ENCODE peak calls at places on chromosomes 3 and 15, in five cellular contexts. U, T, K, I and H are unnamed samples.

GRCh38 chr3:104127830-104128229 is 1238.9 kb upstream of the ALCAM start:
- DNase-seq in T (no peak), U (no peak), I (no peak), K (no peak), H (no peak)

GRCh38 chr3:186354100-186354499 is 7.9 kb downstream of the DGKG start:
- DNase-seq in I (no peak), U (no peak), T (no peak), K (no peak), H (no peak)

GRCh38 chr15:42800731-42801474 is 64.0 kb upstream of the CDAN1 start:
- DNase-seq in U (no peak), I (no peak), T (no peak), K (no peak), H (no peak)

GRCh38 chr15:81939604-81940440 is 106.0 kb downstream of the MEX3B start:
- DNase-seq in I (no peak), T (no peak), U (peak), K (no peak), H (no peak)

GRCh38 chr3:184563569-184563925 is 2.0 kb downstream of the EPHB3 start:
- DNase-seq in U (no peak), K (no peak), T (no peak), I (no peak), H (no peak)

GRCh38 chr15:82079736-82080135 is 33.9 kb upstream of the MEX3B start:
- DNase-seq in T (no peak), U (no peak), K (no peak), I (no peak), H (no peak)

GRCh38 chr15:41561777-41562145 is 2.7 kb downstream of the TYRO3 start:
- DNase-seq in T (no peak), U (no peak), I (peak), K (no peak), H (no peak)

GRCh38 chr15:42286445-42287029 is 13.3 kb upstream of the TMEM87A start:
- DNase-seq in U (no peak), K (no peak), T (no peak), I (no peak), H (no peak)

GRCh38 chr15:63374686-63375520 is 6.7 kb downstream of the CA12 start:
- DNase-seq in T (no peak), K (no peak), I (no peak), U (no peak), H (no peak)

GRCh38 chr3:126186749-126187148 is 6.4 kb upstream of the ALDH1L1 start:
- DNase-seq in K (no peak), I (no peak), U (no peak), T (no peak), H (no peak)

GRCh38 chr15:92012368-92012629 is 158.8 kb downstream of the SLCO3A1 start:
- DNase-seq in U (no peak), T (no peak), I (no peak), K (no peak), H (no peak)

DNA sequence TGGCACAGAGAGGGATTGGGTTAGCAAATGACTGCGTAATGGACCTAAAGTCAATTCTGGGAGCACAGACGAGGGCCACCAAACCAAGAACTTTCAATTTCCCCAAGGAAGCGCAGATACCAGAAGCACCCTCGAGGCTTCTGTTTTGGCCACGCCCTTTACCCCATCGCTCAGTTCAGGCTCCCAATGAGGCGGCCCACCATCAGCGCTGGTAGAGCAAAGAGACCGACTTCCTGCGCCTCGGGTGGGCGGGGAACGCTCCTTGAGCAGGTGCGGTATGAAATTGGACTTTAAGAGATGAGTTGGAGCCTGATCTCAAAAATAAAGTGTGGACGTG is 603 bp upstream of the SPSB4 start:
- DNase-seq in U (no peak), K (no peak), I (no peak), T (no peak), H (peak)
- H3K4me3 ChIP-seq in U (peak), K (no peak), I (peak), T (peak), H (no peak)

DNA sequence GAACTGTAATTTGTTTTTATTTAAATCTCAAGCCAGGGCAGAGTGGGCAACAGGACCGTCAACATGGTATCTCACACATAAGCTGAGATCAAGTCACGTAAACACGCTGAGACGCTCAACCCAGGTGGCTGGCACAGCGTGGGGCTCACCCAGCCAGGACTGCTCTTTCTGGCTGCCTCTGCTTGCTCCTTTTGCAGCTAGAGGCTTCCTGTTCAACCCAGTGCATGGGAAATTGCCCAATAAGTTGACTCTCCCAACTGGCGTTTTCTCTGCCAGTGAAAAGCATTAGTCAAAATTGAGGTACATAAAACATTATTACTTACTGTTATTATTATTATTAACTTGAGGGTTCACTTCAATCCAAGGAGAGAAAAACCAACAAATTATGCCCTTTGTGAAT is 398.1 kb downstream of the NR2F2 start:
- DNase-seq in K (no peak), T (no peak), U (no peak), I (no peak), H (no peak)
- TF ChIP-seq CTCF in K (no peak), T (no peak), U (no peak), I (no peak), H (no peak)

DNA sequence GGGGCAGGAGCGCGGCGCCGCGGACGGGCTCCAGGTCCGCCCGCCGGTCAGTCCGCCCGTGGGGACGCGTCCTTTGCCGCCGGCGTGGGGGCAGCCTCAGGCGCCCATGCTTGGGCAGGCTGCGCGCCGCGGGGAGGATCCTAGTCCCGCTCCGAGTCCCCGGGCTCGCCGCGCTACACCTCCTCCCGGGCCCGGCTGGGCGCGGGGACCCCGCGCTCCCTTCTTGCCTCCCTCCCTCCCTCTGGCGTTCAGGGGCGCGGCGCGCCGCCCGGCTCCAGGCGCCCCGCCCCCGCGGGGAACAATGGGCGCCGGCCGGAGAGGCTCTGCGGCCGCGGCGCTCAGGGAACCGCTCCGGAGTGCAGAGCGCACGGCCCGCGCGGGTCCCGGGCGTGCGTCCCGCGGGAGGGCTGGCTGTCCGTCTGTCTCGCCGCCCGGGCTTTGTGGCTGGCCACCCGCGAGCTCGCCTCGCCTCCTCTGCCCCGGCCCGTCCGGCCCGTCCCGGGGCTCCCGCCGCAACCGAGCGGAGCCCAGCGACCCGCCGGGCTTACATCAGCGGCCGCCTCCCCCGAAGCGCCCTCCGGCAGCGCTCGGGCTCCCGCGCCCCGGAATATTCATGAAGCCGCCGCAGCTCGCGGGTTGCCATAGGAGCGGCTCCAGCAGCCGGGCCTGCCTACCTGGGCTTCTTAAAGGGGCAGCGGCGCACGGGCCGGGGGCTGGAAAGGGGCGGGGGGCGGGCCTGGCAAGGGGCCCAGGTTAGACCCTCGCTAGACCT is at the start of gene HCN4:
- DNase-seq in T (no peak), U (peak), K (no peak), I (peak), H (no peak)
- H3K4me3 ChIP-seq in T (no peak), U (peak), K (no peak), I (peak), H (peak)

GRCh38 chr3:33687406-33688010 is 30.5 kb downstream of the CLASP2 start:
- DNase-seq in K (no peak), I (no peak), T (no peak), U (no peak), H (no peak)
- TF ChIP-seq CTCF in K (no peak), I (no peak), T (no peak), U (no peak), H (no peak)

GRCh38 chr15:85401108-85401765 is 20.8 kb downstream of the AKAP13 start:
- DNase-seq in U (no peak), I (no peak), K (peak), T (no peak), H (no peak)
- H3K4me3 ChIP-seq in U (no peak), I (no peak), K (peak), T (no peak), H (no peak)

GRCh38 chr3:128663151-128663550 is 12.5 kb upstream of the RPN1 start:
- DNase-seq in U (no peak), T (no peak), K (no peak), I (no peak), H (no peak)

GRCh38 chr3:128665362-128666021 is 14.9 kb upstream of the RPN1 start:
- DNase-seq in T (no peak), I (no peak), U (no peak), K (no peak), H (no peak)
- TF ChIP-seq CTCF in T (no peak), I (no peak), U (peak), K (no peak), H (no peak)

DNA sequence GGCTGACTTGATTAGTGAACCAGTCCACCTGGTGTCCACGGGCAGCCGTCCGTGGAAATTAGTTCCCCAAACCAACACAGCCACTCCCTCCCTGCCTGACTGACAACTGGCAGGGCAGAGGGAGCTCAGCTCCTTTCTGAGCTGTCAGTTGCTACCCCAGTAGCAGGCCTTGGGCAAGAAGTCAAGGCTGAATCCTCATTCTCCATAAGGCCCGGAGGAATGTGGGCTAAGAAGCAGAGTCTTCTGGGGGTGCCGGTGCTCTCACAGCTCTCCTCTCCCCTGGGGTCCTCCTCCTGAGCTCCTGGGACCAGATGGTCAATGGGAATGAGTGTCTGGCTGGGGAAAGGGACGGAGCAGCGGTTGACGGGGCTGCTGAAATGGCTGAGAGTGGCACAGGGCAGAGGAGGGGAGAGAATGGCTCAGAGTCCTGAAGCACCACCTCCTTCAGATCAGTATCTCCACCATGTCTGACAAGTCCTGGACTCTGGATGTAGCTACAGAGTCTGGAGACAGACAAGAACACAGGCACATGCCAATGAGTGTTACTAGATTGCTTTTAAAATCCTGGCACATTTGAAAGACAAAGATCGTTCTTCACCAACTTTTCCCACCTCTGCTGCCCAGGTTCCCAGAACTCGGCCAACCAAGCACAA is 16.9 kb downstream of the AMOTL2 start:
- DNase-seq in T (no peak), I (no peak), U (no peak), K (no peak), H (no peak)
- H3K4me3 ChIP-seq in T (no peak), I (no peak), U (no peak), K (no peak), H (no peak)

DNA sequence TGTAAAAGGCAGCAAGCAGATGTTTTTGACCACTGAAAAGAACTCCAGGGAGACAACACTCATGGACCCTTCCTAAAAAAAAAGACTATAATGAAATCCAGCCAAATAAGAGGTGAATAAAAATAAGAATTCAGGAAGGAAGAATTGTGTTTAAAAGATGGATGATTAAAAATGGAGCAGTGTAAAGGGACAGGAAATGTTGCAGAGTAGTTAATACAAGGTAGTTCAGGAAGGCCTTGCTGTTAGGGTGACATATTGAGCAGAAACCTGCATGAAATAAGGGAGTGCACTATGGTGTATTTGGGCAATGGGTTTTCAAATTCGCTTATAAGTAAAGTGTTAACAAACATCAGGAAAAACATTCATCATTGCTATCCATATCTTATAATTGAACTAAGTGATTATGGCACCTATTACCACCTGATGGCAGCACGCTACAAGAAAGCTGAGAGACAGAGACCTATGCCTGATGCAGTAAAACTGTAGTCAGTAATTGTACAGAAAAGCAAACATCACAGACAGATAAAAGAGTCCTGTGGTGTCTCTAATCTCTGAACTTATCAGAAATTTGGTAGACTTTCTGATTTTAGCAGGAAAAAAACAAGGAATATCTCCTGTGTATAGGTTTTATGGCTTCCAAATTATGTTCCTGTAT is 5.8 kb upstream of the DBR1 start:
- DNase-seq in K (no peak), U (no peak), T (no peak), I (no peak), H (no peak)
- TF ChIP-seq CTCF in K (peak), U (peak), T (no peak), I (peak), H (peak)

DNA sequence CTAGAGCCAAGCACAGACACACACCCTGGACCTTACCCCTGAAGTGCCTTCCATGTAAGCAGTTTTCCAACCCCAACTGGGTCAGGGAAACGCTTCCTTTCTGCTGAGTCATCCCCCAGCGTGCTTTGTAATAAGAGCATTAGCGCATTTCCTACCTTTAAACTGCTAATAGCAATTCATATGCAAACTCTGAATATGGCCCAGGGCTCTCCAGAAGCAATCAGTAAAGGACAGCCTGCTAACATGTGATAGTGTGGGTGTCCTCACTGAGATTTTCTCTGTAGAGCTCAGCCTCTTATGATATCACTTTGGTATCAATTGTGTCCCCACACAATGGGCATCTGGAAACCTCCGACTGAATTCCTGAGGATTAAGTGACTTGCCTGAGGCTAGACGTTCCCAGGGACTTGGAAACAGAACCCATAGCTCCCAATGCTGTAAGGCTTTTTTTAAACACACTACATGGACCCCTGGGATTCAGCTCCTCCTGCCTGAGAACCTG is 5.6 kb downstream of the GABRB3 start:
- DNase-seq in K (no peak), U (peak), I (no peak), T (no peak), H (no peak)
- H3K4me3 ChIP-seq in K (no peak), U (no peak), I (no peak), T (no peak), H (no peak)

GRCh38 chr15:85318048-85318731 is 62.2 kb upstream of the AKAP13 start:
- DNase-seq in K (peak), U (peak), T (no peak), I (no peak), H (no peak)
- TF ChIP-seq CTCF in K (peak), U (no peak), T (no peak), I (no peak), H (no peak)